ENCODE peak calls at places on chromosomes 3 and 15, in ten cellular contexts. U, Y, Z, K, V, L, G, C, N and I are unnamed samples.

GRCh38 chr3:197428117-197428761 is 127.5 kb downstream of the BDH1 start:
- DNase-seq in U (no peak), Y (peak), Z (no peak), K (peak), V (no peak), L (peak), G (peak), C (peak), N (peak), I (peak)

GRCh38 chr3:165903885-165904284 is 66.7 kb upstream of the BCHE start:
- DNase-seq in U (no peak), Y (no peak), Z (peak), K (no peak), V (no peak), L (no peak), G (no peak), C (peak), N (no peak), I (peak)

GRCh38 chr3:52456800-52457183 is 1.4 kb downstream of the NISCH start:
- DNase-seq in U (peak), Y (no peak), Z (no peak), K (no peak), V (no peak), L (no peak), G (no peak), C (no peak), N (no peak), I (no peak)

GRCh38 chr3:168424059-168424765 is 328.5 kb upstream of the GOLIM4 start:
- DNase-seq in U (no peak), Y (no peak), Z (peak), K (peak), V (no peak), L (peak), G (no peak), C (peak), N (no peak), I (peak)

GRCh38 chr15:92473784-92474183 is 80.1 kb downstream of the ST8SIA2 start:
- DNase-seq in U (no peak), Y (no peak), Z (no peak), K (no peak), V (no peak), L (no peak), G (no peak), C (no peak), N (no peak), I (no peak)

GRCh38 chr3:129688310-129688895 is 81.9 kb upstream of the PLXND1 start:
- DNase-seq in U (no peak), Y (no peak), Z (no peak), K (peak), V (peak), L (peak), G (no peak), C (no peak), N (peak), I (no peak)

GRCh38 chr15:79094611-79095021 is 4.0 kb upstream of the RASGRF1 start:
- DNase-seq in U (no peak), Y (no peak), Z (no peak), K (no peak), V (no peak), L (no peak), G (no peak), C (no peak), N (no peak), I (no peak)

GRCh38 chr15:25774871-25775270 is 88.3 kb downstream of the ATP10A start:
- DNase-seq in U (no peak), Y (no peak), Z (no peak), K (no peak), V (no peak), L (no peak), G (no peak), C (no peak), N (no peak), I (no peak)

GRCh38 chr3:16936233-16936632 is 51.5 kb downstream of the PLCL2 start:
- DNase-seq in U (no peak), Y (peak), Z (no peak), K (no peak), V (no peak), L (no peak), G (no peak), C (no peak), N (no peak), I (no peak)

GRCh38 chr3:87324609-87325008 is 48.2 kb upstream of the POU1F1 start:
- DNase-seq in U (no peak), Y (no peak), Z (no peak), K (no peak), V (no peak), L (no peak), G (no peak), C (no peak), N (no peak), I (no peak)

GRCh38 chr15:63434567-63435219 is 53.0 kb upstream of the CA12 start:
- DNase-seq in U (no peak), Y (no peak), Z (no peak), K (no peak), V (no peak), L (no peak), G (no peak), C (no peak), N (no peak), I (no peak)

GRCh38 chr15:28106294-28107110 is 7.4 kb upstream of the OCA2 start:
- DNase-seq in U (no peak), Y (no peak), Z (no peak), K (peak), V (no peak), L (no peak), G (no peak), C (no peak), N (peak), I (no peak)

GRCh38 chr3:58659051-58659675 is 7.4 kb downstream of the FAM3D start:
- DNase-seq in U (no peak), Y (peak), Z (no peak), K (peak), V (peak), L (peak), G (peak), C (peak), N (peak), I (peak)

GRCh38 chr15:73809728-73810501 is 56.8 kb upstream of the INSYN1 start:
- DNase-seq in U (no peak), Y (no peak), Z (no peak), K (no peak), V (no peak), L (no peak), G (no peak), C (peak), N (no peak), I (peak)

GRCh38 chr15:86629957-86630356 is 550.3 kb downstream of the AGBL1 start:
- DNase-seq in U (no peak), Y (no peak), Z (no peak), K (no peak), V (no peak), L (no peak), G (no peak), C (peak), N (no peak), I (peak)

GRCh38 chr3:134937256-134938023 is 142.4 kb downstream of the EPHB1 start:
- DNase-seq in U (no peak), Y (no peak), Z (no peak), K (no peak), V (no peak), L (peak), G (no peak), C (no peak), N (peak), I (no peak)

GRCh38 chr3:172877011-172877410 is 126.5 kb downstream of the ECT2 start:
- DNase-seq in U (no peak), Y (no peak), Z (no peak), K (peak), V (no peak), L (peak), G (no peak), C (no peak), N (no peak), I (no peak)

GRCh38 chr15:45522931-45523331 is 376 bp upstream of the SLC30A4 start:
- DNase-seq in U (no peak), Y (no peak), Z (no peak), K (peak), V (no peak), L (peak), G (peak), C (peak), N (no peak), I (peak)

DNA sequence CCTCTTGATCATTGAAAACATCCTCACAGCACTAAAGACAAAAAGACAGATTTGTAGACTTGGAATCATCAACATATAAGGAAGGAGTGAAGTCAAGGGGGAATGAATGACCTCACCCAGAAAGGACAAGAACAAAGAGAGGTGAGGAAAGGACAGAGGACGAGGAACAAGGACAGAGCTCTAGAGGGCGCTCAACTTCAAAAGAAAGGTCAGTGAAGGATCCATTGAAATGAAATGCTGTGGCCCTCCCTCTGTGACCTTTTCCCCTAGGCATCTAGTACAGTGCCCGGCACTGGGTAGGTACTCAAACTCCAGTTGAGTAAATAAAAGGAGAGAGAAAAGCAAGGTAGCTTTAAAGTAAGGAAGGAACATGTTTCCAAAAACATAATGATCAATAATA is 2.6 kb downstream of the ATP8B4 start:
- DNase-seq in U (peak), Y (peak), Z (no peak), K (peak), V (no peak), L (peak), G (peak), C (peak), N (peak), I (peak)
- TF ChIP-seq CTCF in U (peak), Y (peak), Z (peak), K (peak), V (no peak), L (peak), G (peak), C (peak), N (peak), I (peak)

DNA sequence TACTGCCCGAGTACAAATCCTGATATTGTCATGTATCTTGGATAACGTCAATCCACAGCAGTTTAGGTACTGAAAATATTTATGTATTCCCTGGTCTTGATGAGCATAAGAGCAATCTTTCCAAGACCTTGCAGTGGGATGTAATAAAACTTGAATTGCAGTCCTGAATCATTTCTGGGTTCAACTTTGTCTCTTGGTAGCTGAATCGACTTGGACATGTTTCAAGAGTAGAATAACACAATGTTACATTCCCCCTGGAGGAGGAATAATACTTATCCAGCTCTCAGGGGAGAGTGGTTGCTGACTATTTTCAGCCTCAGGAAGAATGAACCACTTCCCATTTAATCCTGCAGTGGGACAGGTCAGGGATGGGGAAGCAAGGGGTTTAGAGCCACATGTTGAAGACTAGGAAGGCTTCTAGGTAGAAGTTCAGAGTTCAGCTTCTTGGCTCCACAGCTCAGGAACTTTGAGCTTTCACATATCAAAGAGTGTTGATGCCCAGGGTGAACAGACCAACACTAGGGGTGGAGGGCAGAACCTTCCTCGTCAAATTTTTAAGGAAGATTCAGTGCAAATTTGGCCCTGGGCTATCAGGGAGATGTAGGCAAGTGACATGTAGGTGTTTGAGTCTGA is 43.4 kb upstream of the GPD1L start:
- DNase-seq in U (no peak), Y (no peak), Z (no peak), K (no peak), V (no peak), L (peak), G (no peak), C (no peak), N (no peak), I (no peak)
- H3K4me3 ChIP-seq in U (no peak), Y (no peak), Z (no peak), K (no peak), V (no peak), L (no peak), G (no peak), C (no peak), N (no peak), I (no peak)

GRCh38 chr3:85360742-85361387 is 402.1 kb downstream of the CADM2 start:
- DNase-seq in U (peak), Y (peak), Z (no peak), K (peak), V (peak), L (peak), G (peak), C (peak), N (peak), I (peak)
- TF ChIP-seq CTCF in U (peak), Y (peak), Z (peak), K (no peak), V (peak), L (peak), G (peak), C (peak), N (peak), I (peak)

DNA sequence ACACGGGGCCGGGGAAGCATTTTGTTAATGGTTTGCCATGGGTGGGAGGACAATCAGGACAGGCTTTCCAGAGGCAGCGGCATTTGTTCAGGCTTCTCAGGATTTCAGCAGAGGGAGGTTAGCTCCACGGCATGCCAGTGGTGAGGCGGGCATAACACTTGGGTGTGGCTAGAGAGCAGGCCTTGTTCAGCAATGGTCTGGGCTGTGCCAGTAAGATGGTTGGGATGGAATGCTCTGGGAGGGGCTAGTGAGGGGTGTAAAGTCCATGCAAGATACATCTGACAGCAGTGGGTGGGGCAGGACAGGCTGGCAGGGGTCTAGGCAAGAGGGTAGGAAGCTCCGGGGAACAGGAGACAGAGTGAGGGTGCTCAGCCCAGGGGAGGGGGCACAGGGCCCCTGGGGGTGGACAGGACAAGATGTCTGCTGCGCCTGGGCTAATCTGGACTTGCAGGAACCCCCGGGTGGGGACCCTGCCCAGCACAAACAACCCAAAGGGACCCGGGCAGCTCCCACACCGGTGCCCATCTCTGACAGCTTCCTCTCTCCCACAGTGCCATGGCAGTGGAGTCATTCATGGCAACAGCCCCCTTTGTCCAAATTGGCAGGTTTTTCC is 8.4 kb downstream of the TMEM43 start:
- DNase-seq in U (no peak), Y (no peak), Z (no peak), K (no peak), V (no peak), L (no peak), G (no peak), C (no peak), N (no peak), I (no peak)
- H3K4me3 ChIP-seq in U (no peak), Y (no peak), Z (no peak), K (no peak), V (no peak), L (no peak), G (no peak), C (no peak), N (no peak), I (no peak)